ENCODE peak calls at places on chromosomes 2 and 18, in nine cellular contexts. H is right atrium auricular region, F is GM23248, V is BE2C, M is mammary epithelial cell, B is gastrocnemius medialis, C is H7, A is tibial nerve, T is mucosa of descending colon. O is an unnamed sample.
A peak's percentile ranks its signal among the peaks of the same experiment; 100 is the strongest.

GRCh38 chr2:239264838-239265651 is 135.8 kb downstream of the HDAC4 start:
- DNase-seq in H (peak; percentile 73), F (peak; percentile 82), V (no peak), M (no peak), B (no peak), C (peak; percentile 66), A (no peak), T (no peak), O (peak; percentile 38)

GRCh38 chr2:231732604-231733003 is 24.3 kb downstream of the PTMA start:
- DNase-seq in H (no peak), F (no peak), V (no peak), M (no peak), B (no peak), C (peak; percentile 38), A (no peak), T (no peak), O (no peak)

GRCh38 chr2:241154915-241155314 is 4.6 kb downstream of the PPP1R7 start:
- DNase-seq in H (no peak), F (peak; percentile 88), V (no peak), M (no peak), B (no peak), C (no peak), A (no peak), T (no peak), O (no peak)

GRCh38 chr18:45464619-45465018 is 150.7 kb upstream of the SLC14A2 start:
- DNase-seq in H (no peak), F (no peak), V (peak; percentile 52), M (no peak), B (no peak), C (no peak), A (no peak), T (no peak), O (no peak)

GRCh38 chr2:196289000-196289399 is 117.6 kb upstream of the STK17B start:
- DNase-seq in H (no peak), F (no peak), V (no peak), M (no peak), B (no peak), C (no peak), A (no peak), T (no peak), O (no peak)

GRCh38 chr2:16508061-16508851 is 157.4 kb downstream of the CYRIA start:
- DNase-seq in H (no peak), F (peak; percentile 52), V (peak; percentile 80), M (peak; percentile 3), B (no peak), C (peak; percentile 92), A (no peak), T (peak; percentile 48), O (peak; percentile 33)

GRCh38 chr18:48032876-48033769 is 102.7 kb upstream of the SMAD2 start:
- DNase-seq in H (no peak), F (peak; percentile 84), V (no peak), M (peak; percentile 75), B (no peak), C (no peak), A (no peak), T (no peak), O (peak; percentile 28)

GRCh38 chr2:214107731-214108130 is 303.1 kb upstream of the VWC2L start:
- DNase-seq in H (no peak), F (no peak), V (no peak), M (no peak), B (no peak), C (no peak), A (no peak), T (no peak), O (no peak)

GRCh38 chr18:21912339-21913239 is 172.0 kb downstream of the MIB1 start:
- DNase-seq in H (no peak), F (no peak), V (peak; percentile 8), M (no peak), B (no peak), C (no peak), A (no peak), T (no peak), O (no peak)

GRCh38 chr2:214934006-214934405 is 124.5 kb upstream of the BARD1 start:
- DNase-seq in H (no peak), F (peak; percentile 6), V (no peak), M (no peak), B (no peak), C (no peak), A (no peak), T (no peak), O (no peak)

GRCh38 chr2:176490061-176490861 is 221.0 kb downstream of the MTX2 start:
- DNase-seq in H (no peak), F (no peak), V (no peak), M (no peak), B (no peak), C (peak; percentile 71), A (no peak), T (peak; percentile 52), O (peak; percentile 6)

GRCh38 chr2:237434916-237435315 is 21.0 kb upstream of the COL6A3 start:
- DNase-seq in H (no peak), F (peak; percentile 90), V (no peak), M (no peak), B (no peak), C (no peak), A (no peak), T (peak; percentile 80), O (no peak)

GRCh38 chr2:114724513-114724912 is 282.1 kb downstream of the DPP10 start:
- DNase-seq in H (no peak), F (no peak), V (no peak), M (no peak), B (no peak), C (no peak), A (no peak), T (no peak), O (no peak)

GRCh38 chr2:125516496-125517109 is 1139.4 kb upstream of the GYPC start:
- DNase-seq in H (no peak), F (peak; percentile 21), V (peak; percentile 7), M (no peak), B (no peak), C (peak; percentile 14), A (no peak), T (no peak), O (no peak)

GRCh38 chr18:74906189-74906588 is 302.8 kb downstream of the PTGR3 start:
- DNase-seq in H (no peak), F (no peak), V (no peak), M (no peak), B (no peak), C (no peak), A (no peak), T (no peak), O (no peak)

GRCh38 chr2:10931710-10932255 is 20.0 kb downstream of the KCNF1 start:
- DNase-seq in H (no peak), F (peak; percentile 90), V (no peak), M (peak; percentile 14), B (peak; percentile 90), C (no peak), A (no peak), T (no peak), O (peak; percentile 99)

GRCh38 chr2:165886487-165887146 is 67.0 kb downstream of the TTC21B start:
- DNase-seq in H (no peak), F (no peak), V (no peak), M (no peak), B (no peak), C (no peak), A (no peak), T (no peak), O (no peak)
- H3K36me3 ChIP-seq in H (peaks cover 28% of the 10 kb centered on the region), F (peaks cover 20% of the 10 kb centered on the region), V (no peaks in the 10 kb centered on the region), M (peaks cover 3% of the 10 kb centered on the region), B (no peaks in the 10 kb centered on the region), C (peaks cover 1% of the 10 kb centered on the region), A (no peaks in the 10 kb centered on the region), T (no peaks in the 10 kb centered on the region), O (peaks cover 25% of the 10 kb centered on the region)

DNA sequence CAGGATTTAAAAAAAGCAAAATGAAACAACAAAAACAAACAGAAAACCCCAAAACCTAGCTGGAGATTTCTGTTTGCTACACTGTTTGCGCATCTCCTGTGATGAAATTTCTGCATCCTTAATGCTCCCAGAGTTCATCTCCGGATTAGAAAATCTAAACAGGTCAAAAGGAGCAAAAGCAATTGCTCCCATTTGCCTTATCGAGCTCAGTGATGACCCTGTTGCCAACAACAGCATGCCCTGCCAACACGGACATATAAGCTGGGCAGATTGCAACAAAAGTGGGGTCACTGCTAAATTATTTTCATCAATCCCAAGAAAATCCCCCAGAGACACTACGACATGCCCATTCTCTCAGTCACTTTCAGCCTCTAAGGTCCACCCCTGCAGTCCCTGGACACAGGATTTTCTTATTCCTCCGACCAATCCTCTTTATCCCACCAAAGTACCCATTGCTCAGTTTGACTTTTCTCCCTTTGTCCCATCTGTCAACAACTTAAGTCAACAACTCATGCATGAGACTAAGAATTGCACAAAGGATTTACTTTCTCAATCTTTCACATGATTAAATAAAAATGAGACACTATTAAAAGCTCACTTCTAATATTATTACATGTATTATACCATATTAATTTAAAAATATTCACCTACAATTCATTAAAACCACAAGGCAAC is 67.8 kb downstream of the ABCG8 start:
- DNase-seq in H (no peak), F (no peak), V (no peak), M (no peak), B (no peak), C (no peak), A (no peak), T (no peak), O (no peak)
- H3K36me3 ChIP-seq in H (peaks cover 21% of the 10 kb centered on the region), F (peaks cover 16% of the 10 kb centered on the region), V (peaks cover 75% of the 10 kb centered on the region), M (peaks cover 36% of the 10 kb centered on the region), B (no peaks in the 10 kb centered on the region), C (peaks cover 6% of the 10 kb centered on the region), A (no peaks in the 10 kb centered on the region), T (no peaks in the 10 kb centered on the region), O (peaks cover 53% of the 10 kb centered on the region)

DNA sequence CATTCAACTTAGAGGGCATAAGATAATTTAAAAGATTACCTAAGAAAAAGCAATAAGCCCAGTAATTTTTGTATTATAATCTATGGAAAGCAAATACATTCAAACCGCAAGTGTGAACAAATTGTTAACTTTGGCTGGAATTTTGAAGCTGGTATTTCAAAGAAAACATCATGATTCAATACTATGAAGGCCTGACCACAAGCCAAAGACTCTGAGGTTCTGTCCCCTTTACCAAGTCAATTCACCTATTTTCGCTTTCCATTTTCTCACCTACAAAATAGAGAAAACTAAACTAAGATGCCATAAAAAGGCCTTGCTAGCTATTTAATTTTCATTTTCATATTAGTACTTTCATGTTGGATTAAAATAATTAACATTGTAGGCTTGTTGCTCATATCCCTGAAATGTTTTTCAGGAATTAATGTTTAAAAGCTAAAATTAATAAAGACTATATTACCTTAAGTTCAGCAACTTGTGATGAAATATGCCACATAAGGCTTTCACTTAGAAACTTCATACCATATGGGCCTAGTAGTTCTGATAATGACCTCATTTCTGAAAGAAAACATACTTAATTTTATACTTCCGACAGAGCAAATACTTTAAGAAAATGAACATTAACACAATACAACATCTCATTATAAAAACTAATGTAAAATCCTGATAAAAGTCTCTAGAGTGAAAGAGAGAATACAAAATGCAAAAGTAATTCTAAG is 85.7 kb upstream of the FRZB start:
- DNase-seq in H (no peak), F (no peak), V (no peak), M (no peak), B (no peak), C (no peak), A (no peak), T (no peak), O (no peak)
- H3K36me3 ChIP-seq in H (peaks cover 26% of the 10 kb centered on the region), F (peaks cover 58% of the 10 kb centered on the region), V (peaks cover 4% of the 10 kb centered on the region), M (peaks cover 27% of the 10 kb centered on the region), B (no peaks in the 10 kb centered on the region), C (peaks cover 4% of the 10 kb centered on the region), A (no peaks in the 10 kb centered on the region), T (no peaks in the 10 kb centered on the region), O (peaks cover 40% of the 10 kb centered on the region)

DNA sequence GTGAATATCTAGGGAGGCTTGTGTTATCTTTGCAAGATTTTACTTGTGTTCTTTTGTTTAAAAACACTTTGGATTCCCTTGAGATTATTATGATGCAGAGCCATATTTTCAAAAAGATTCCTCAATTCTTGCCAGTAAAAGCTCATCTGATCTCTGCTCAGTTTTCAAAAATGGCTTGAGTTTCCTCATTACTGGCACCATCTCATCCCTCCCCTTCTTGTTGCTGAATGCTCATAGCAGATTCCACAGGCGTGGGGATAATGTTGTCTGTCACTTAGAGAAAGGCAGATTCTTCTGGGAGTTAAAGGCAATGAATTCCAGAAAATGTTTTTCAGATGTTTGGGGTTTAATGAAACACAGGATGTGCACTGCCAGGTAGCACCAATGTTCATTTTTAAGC is 170.4 kb upstream of the TANK start:
- DNase-seq in H (no peak), F (no peak), V (no peak), M (no peak), B (no peak), C (no peak), A (no peak), T (no peak), O (no peak)
- H3K36me3 ChIP-seq in H (no peaks in the 10 kb centered on the region), F (no peaks in the 10 kb centered on the region), V (no peaks in the 10 kb centered on the region), M (no peaks in the 10 kb centered on the region), B (no peaks in the 10 kb centered on the region), C (no peaks in the 10 kb centered on the region), A (no peaks in the 10 kb centered on the region), T (no peaks in the 10 kb centered on the region), O (no peaks in the 10 kb centered on the region)

O was measured in MG63.